ENCODE peak calls at places on chromosome 5, in five cellular contexts. J, L, X, T and M are unnamed samples.

GRCh38 chr5:17378346-17378984 is 119.6 kb upstream of the TAF11L2 start:
- DNase-seq in J (peak; percentile 67), L (peak; percentile 83), X (peak; percentile 66), T (no peak), M (no peak)

GRCh38 chr5:15516486-15516885 is 16.5 kb downstream of the FBXL7 start:
- DNase-seq in J (no peak), L (no peak), X (no peak), T (no peak), M (no peak)

GRCh38 chr5:154406826-154407225 is 39.0 kb upstream of the SAP30L start:
- DNase-seq in J (no peak), L (no peak), X (no peak), T (no peak), M (no peak)

GRCh38 chr5:180018661-180019060 is 52.9 kb downstream of the RNF130 start:
- DNase-seq in J (no peak), L (peak; percentile 16), X (no peak), T (no peak), M (no peak)

GRCh38 chr5:154194348-154195329 is 4.1 kb downstream of the GALNT10 start:
- DNase-seq in J (peak; percentile 79), L (peak; percentile 88), X (no peak), T (no peak), M (no peak)

GRCh38 chr5:12358371-12359090 is 454.3 kb upstream of the CTNND2 start:
- DNase-seq in J (no peak), L (peak; percentile 78), X (no peak), T (no peak), M (no peak)

GRCh38 chr5:57906637-57907036 is 424.0 kb upstream of the ACTBL2 start:
- DNase-seq in J (no peak), L (no peak), X (no peak), T (no peak), M (no peak)

GRCh38 chr5:141843156-141843927 is 34.9 kb downstream of the PCDH1 start:
- DNase-seq in J (no peak), L (peak; percentile 34), X (no peak), T (no peak), M (no peak)

GRCh38 chr5:89729623-89730390 is 679.7 kb downstream of the CETN3 start:
- DNase-seq in J (peak; percentile 16), L (peak; percentile 43), X (no peak), T (no peak), M (no peak)

GRCh38 chr5:164002653-164003052 is 497.2 kb downstream of the MAT2B start:
- DNase-seq in J (peak; percentile 10), L (peak; percentile 68), X (no peak), T (no peak), M (no peak)

GRCh38 chr5:97383996-97384395 is 200.9 kb upstream of the RIOK2 start:
- DNase-seq in J (peak; percentile 15), L (peak; percentile 55), X (no peak), T (no peak), M (no peak)

GRCh38 chr5:156812959-156813358 is 37.1 kb upstream of the PPP1R2B start:
- DNase-seq in J (no peak), L (no peak), X (no peak), T (no peak), M (no peak)

GRCh38 chr5:31531543-31531887 is 378 bp downstream of the DROSHA start:
- DNase-seq in J (peak; percentile 16), L (peak; percentile 10), X (no peak), T (peak; percentile 47), M (no peak)

GRCh38 chr5:17056056-17056690 is 120.1 kb upstream of the MYO10 start:
- DNase-seq in J (no peak), L (peak; percentile 66), X (no peak), T (no peak), M (no peak)

GRCh38 chr5:122523776-122524175 is 211.7 kb downstream of the SNCAIP start:
- DNase-seq in J (no peak), L (no peak), X (no peak), T (no peak), M (no peak)

GRCh38 chr5:146560205-146560812 is 44.3 kb upstream of the GPR151 start:
- DNase-seq in J (no peak), L (peak; percentile 81), X (peak; percentile 31), T (no peak), M (no peak)

GRCh38 chr5:179271301-179271650 is 74.0 kb downstream of the ADAMTS2 start:
- DNase-seq in J (no peak), L (no peak), X (no peak), T (no peak), M (peak; percentile 79)

GRCh38 chr5:102654559-102655354 is 100.3 kb upstream of the PAM start:
- DNase-seq in J (no peak), L (no peak), X (no peak), T (no peak), M (no peak)

GRCh38 chr5:130333089-130333488 is 428.8 kb downstream of the CHSY3 start:
- DNase-seq in J (peak; percentile 65), L (peak; percentile 80), X (peak; percentile 16), T (no peak), M (no peak)

GRCh38 chr5:175829718-175830585 is 41.4 kb upstream of the CPLX2 start:
- DNase-seq in J (no peak), L (no peak), X (no peak), T (no peak), M (no peak)

GRCh38 chr5:71651554-71651953 is 64.4 kb downstream of the MCCC2 start:
- DNase-seq in J (no peak), L (no peak), X (no peak), T (no peak), M (no peak)

GRCh38 chr5:151092750-151093149 is 11.9 kb upstream of the TNIP1 start:
- DNase-seq in J (peak; percentile 84), L (peak; percentile 86), X (peak; percentile 62), T (no peak), M (no peak)

GRCh38 chr5:115098041-115098702 is 71.5 kb downstream of the TRIM36 start:
- DNase-seq in J (peak; percentile 50), L (peak; percentile 46), X (peak; percentile 17), T (no peak), M (no peak)

GRCh38 chr5:2334686-2335085 is 416.8 kb downstream of the IRX2 start:
- DNase-seq in J (no peak), L (no peak), X (no peak), T (no peak), M (no peak)

GRCh38 chr5:7852542-7852941 is 1.6 kb upstream of the CFAP90 start:
- DNase-seq in J (peak; percentile 11), L (peak; percentile 28), X (no peak), T (no peak), M (no peak)

GRCh38 chr5:148790545-148791333 is 35.7 kb upstream of the ADRB2 start:
- DNase-seq in J (peak; percentile 22), L (no peak), X (no peak), T (no peak), M (no peak)

GRCh38 chr5:107023732-107024131 is 647.0 kb downstream of the EFNA5 start:
- DNase-seq in J (no peak), L (no peak), X (no peak), T (no peak), M (no peak)

GRCh38 chr5:139893873-139894272 is 98.3 kb downstream of the PSD2 start:
- DNase-seq in J (no peak), L (no peak), X (no peak), T (no peak), M (peak; percentile 86)

GRCh38 chr5:173396311-173396993 is 68.2 kb upstream of the STC2 start:
- DNase-seq in J (no peak), L (no peak), X (no peak), T (no peak), M (no peak)

DNA sequence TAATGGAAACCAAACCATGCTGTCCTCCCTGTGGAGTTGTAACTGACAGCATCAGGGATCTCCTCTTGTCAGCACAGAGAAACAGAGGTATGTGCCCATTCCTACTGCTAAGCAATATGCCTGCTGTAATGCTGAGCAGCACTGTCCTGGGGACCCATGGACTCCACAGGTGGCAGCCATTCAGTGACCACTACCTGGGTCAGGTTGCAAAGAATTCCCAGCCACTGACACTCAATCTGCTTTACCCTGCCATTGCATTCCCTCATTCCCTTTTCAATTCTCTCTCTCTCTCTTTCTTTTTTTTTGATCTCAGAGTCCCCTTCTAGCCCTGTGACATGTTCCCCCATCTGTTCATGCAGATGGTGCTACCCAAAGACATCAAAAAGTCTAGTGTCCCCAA is 104.1 kb downstream of the GABRB2 start:
- DNase-seq in J (no peak), L (no peak), X (no peak), T (no peak), M (no peak)
- TF ChIP-seq CTCF in J (no peak), L (no peak), X (no peak), T (no peak), M (no peak)

DNA sequence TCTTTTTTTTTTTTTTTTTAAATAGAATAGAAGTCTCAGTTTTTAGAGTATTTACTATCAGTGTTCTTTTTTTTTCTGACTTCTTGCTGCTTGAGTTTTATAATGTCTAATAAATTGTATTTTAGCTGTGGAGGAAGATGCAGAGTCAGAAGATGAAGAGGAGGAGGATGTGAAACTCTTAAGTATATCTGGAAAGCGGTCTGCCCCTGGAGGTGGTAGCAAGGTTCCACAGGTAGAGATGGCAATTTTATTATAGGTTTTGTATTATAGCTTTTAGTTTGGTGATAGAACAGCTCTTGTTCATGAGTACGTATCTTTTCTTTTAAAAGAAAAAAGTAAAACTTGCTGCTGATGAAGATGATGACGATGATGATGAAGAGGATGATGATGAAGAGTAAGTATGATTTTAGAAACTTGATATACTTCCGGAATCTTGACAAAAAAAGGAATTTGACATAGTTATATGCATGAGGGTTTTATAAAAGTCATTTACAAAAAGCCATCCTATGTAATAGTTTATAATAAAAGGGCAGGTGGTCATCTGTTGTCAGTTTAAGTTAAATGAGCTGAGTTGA is 5.0 kb downstream of the NPM1 start:
- DNase-seq in J (no peak), L (no peak), X (no peak), T (no peak), M (no peak)
- TF ChIP-seq CTCF in J (no peak), L (no peak), X (no peak), T (no peak), M (no peak)

GRCh38 chr5:53123702-53124101 is 14.1 kb upstream of the MOCS2 start:
- DNase-seq in J (peak; percentile 47), L (no peak), X (no peak), T (no peak), M (no peak)
- TF ChIP-seq CTCF in J (no peak), L (no peak), X (peak; percentile 21), T (no peak), M (peak; percentile 82)

GRCh38 chr5:132221781-132222648 is 5.6 kb downstream of the P4HA2 start:
- DNase-seq in J (peak; percentile 86), L (peak; percentile 79), X (peak; percentile 79), T (no peak), M (no peak)
- TF ChIP-seq CTCF in J (no peak), L (peak; percentile 20), X (peak; percentile 33), T (no peak), M (peak; percentile 60)

DNA sequence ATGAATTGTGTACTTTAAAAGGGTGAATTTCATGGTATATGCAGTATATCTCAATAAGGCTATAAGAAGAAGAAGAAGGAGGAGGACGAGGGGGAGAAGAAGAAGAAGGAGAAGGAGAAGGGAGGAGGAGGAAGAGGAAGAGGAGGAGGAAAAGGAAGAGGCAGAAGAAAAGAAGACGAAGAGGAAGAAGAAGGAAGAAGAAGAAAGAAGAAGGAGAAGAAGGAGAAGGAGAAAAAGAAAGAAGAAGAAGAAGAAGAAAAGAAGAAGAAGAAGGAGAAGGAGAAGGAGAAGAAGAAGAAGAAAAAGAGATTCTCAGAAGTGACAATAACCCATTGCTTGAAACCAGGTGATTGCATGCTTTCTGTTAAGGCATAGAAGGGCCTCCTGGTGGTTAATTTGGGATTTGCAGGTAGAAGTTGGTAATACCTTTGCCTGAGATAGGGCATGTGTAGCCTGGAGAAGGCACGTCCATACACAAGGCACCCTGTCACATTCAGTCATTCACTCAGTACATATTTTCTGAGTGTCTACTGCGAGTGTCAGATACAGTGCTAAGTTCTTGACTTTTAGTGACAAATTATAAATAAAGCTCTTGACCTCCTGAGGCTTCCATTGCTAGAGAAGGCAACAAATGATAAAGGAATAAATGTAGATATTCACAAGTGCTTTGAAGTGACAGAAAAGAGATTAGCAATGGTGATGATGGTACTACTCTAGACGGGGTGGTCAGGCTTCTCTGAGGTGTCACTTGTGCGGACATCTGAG is 231.3 kb downstream of the NPR3 start:
- DNase-seq in J (peak; percentile 5), L (peak; percentile 11), X (no peak), T (no peak), M (no peak)
- TF ChIP-seq CTCF in J (peak; percentile 38), L (peak; percentile 17), X (peak; percentile 36), T (peak; percentile 39), M (peak; percentile 63)